ENCODE peak calls at places on chromosomes 11 and 22, in seven cellular contexts. One of them, this sample, is unnamed.

GRCh38 chr11:109641549-109641948 is 219.6 kb downstream of the C11orf87 start:
- DNase-seq in B cell: no peak
- DNase-seq in NB4: peak
- DNase-seq in cardiac muscle cell: peak
- DNase-seq in ovary: no peak
- DNase-seq in NCI-H1694: no peak
- DNase-seq in posterior cingulate gyrus: no peak
- DNase-seq in this sample: peak

GRCh38 chr11:72831521-72832300 is 17.5 kb downstream of the ATG16L2 start:
- DNase-seq in B cell: no peak
- DNase-seq in NB4: peak
- DNase-seq in cardiac muscle cell: peak
- DNase-seq in ovary: peak
- DNase-seq in NCI-H1694: peak
- DNase-seq in posterior cingulate gyrus: peak
- DNase-seq in this sample: peak

GRCh38 chr11:118625036-118625690 is 17.7 kb downstream of the PHLDB1 start:
- DNase-seq in B cell: no peak
- DNase-seq in NB4: no peak
- DNase-seq in cardiac muscle cell: no peak
- DNase-seq in ovary: no peak
- DNase-seq in NCI-H1694: no peak
- DNase-seq in posterior cingulate gyrus: peak
- DNase-seq in this sample: no peak

GRCh38 chr22:47199949-47200272 is 437.5 kb downstream of the TBC1D22A start:
- DNase-seq in B cell: no peak
- DNase-seq in NB4: no peak
- DNase-seq in cardiac muscle cell: no peak
- DNase-seq in ovary: no peak
- DNase-seq in NCI-H1694: no peak
- DNase-seq in posterior cingulate gyrus: no peak
- DNase-seq in this sample: no peak

GRCh38 chr22:40499187-40499753 is 128.9 kb downstream of the SGSM3 start:
- DNase-seq in B cell: no peak
- DNase-seq in NB4: peak
- DNase-seq in cardiac muscle cell: no peak
- DNase-seq in ovary: no peak
- DNase-seq in NCI-H1694: no peak
- DNase-seq in posterior cingulate gyrus: no peak
- DNase-seq in this sample: peak

GRCh38 chr11:76810151-76810853 is 27.1 kb downstream of the TSKU start:
- DNase-seq in B cell: no peak
- DNase-seq in NB4: peak
- DNase-seq in cardiac muscle cell: no peak
- DNase-seq in ovary: peak
- DNase-seq in NCI-H1694: peak
- DNase-seq in posterior cingulate gyrus: peak
- DNase-seq in this sample: no peak

GRCh38 chr11:17528906-17529813 is 15.1 kb downstream of the USH1C start:
- DNase-seq in B cell: no peak
- DNase-seq in NB4: no peak
- DNase-seq in cardiac muscle cell: no peak
- DNase-seq in ovary: no peak
- DNase-seq in NCI-H1694: no peak
- DNase-seq in posterior cingulate gyrus: no peak
- DNase-seq in this sample: no peak

GRCh38 chr11:114426280-114426679 is 13.0 kb upstream of the REXO2 start:
- DNase-seq in B cell: no peak
- DNase-seq in NB4: no peak
- DNase-seq in cardiac muscle cell: no peak
- DNase-seq in ovary: no peak
- DNase-seq in NCI-H1694: no peak
- DNase-seq in posterior cingulate gyrus: no peak
- DNase-seq in this sample: no peak

GRCh38 chr11:121625784-121626506 is 173.2 kb upstream of the SORL1-AS1 start:
- DNase-seq in B cell: no peak
- DNase-seq in NB4: no peak
- DNase-seq in cardiac muscle cell: no peak
- DNase-seq in ovary: peak
- DNase-seq in NCI-H1694: no peak
- DNase-seq in posterior cingulate gyrus: no peak
- DNase-seq in this sample: no peak

GRCh38 chr11:78812513-78813293 is 238.0 kb upstream of the NARS2 start:
- DNase-seq in B cell: no peak
- DNase-seq in NB4: no peak
- DNase-seq in cardiac muscle cell: peak
- DNase-seq in ovary: no peak
- DNase-seq in NCI-H1694: no peak
- DNase-seq in posterior cingulate gyrus: no peak
- DNase-seq in this sample: no peak

GRCh38 chr22:36026741-36027140 is 1.9 kb downstream of the RBFOX2 start:
- DNase-seq in B cell: no peak
- DNase-seq in NB4: no peak
- DNase-seq in cardiac muscle cell: peak
- DNase-seq in ovary: no peak
- DNase-seq in NCI-H1694: no peak
- DNase-seq in posterior cingulate gyrus: no peak
- DNase-seq in this sample: peak

GRCh38 chr11:134482128-134482527 is 70.1 kb upstream of the B3GAT1 start:
- DNase-seq in B cell: no peak
- DNase-seq in NB4: no peak
- DNase-seq in cardiac muscle cell: no peak
- DNase-seq in ovary: no peak
- DNase-seq in NCI-H1694: no peak
- DNase-seq in posterior cingulate gyrus: no peak
- DNase-seq in this sample: no peak

GRCh38 chr11:34916810-34917780 is 677 bp downstream of the PDHX start:
- DNase-seq in B cell: no peak
- DNase-seq in NB4: no peak
- DNase-seq in cardiac muscle cell: peak
- DNase-seq in ovary: no peak
- DNase-seq in NCI-H1694: no peak
- DNase-seq in posterior cingulate gyrus: no peak
- DNase-seq in this sample: no peak

GRCh38 chr11:75547617-75548054 is 14.4 kb upstream of the SERPINH1 start:
- DNase-seq in B cell: peak
- DNase-seq in NB4: peak
- DNase-seq in cardiac muscle cell: peak
- DNase-seq in ovary: peak
- DNase-seq in NCI-H1694: peak
- DNase-seq in posterior cingulate gyrus: peak
- DNase-seq in this sample: peak

GRCh38 chr22:23862103-23862502 is 4.4 kb downstream of the SLC2A11 start:
- DNase-seq in B cell: no peak
- DNase-seq in NB4: peak
- DNase-seq in cardiac muscle cell: peak
- DNase-seq in ovary: peak
- DNase-seq in NCI-H1694: peak
- DNase-seq in posterior cingulate gyrus: no peak
- DNase-seq in this sample: no peak

GRCh38 chr11:68934321-68934645 is 30.6 kb downstream of the IGHMBP2 start:
- DNase-seq in B cell: no peak
- DNase-seq in NB4: no peak
- DNase-seq in cardiac muscle cell: no peak
- DNase-seq in ovary: no peak
- DNase-seq in NCI-H1694: no peak
- DNase-seq in posterior cingulate gyrus: no peak
- DNase-seq in this sample: no peak

GRCh38 chr11:108824601-108825000 is 159.7 kb downstream of the DDX10 start:
- DNase-seq in B cell: no peak
- DNase-seq in NB4: no peak
- DNase-seq in cardiac muscle cell: no peak
- DNase-seq in ovary: no peak
- DNase-seq in NCI-H1694: no peak
- DNase-seq in posterior cingulate gyrus: no peak
- DNase-seq in this sample: no peak

GRCh38 chr11:133945087-133945974 is 11.4 kb downstream of the IGSF9B start:
- DNase-seq in B cell: no peak
- DNase-seq in NB4: no peak
- DNase-seq in cardiac muscle cell: no peak
- DNase-seq in ovary: no peak
- DNase-seq in NCI-H1694: no peak
- DNase-seq in posterior cingulate gyrus: no peak
- DNase-seq in this sample: peak

GRCh38 chr11:250740-251299 is 14.0 kb downstream of the PSMD13 start:
- DNase-seq in B cell: peak
- DNase-seq in NB4: peak
- DNase-seq in cardiac muscle cell: peak
- DNase-seq in ovary: peak
- DNase-seq in NCI-H1694: peak
- DNase-seq in posterior cingulate gyrus: peak
- DNase-seq in this sample: no peak

GRCh38 chr11:106727261-106727660 is 291.0 kb downstream of the GUCY1A2 start:
- DNase-seq in B cell: no peak
- DNase-seq in NB4: no peak
- DNase-seq in cardiac muscle cell: no peak
- DNase-seq in ovary: no peak
- DNase-seq in NCI-H1694: no peak
- DNase-seq in posterior cingulate gyrus: no peak
- DNase-seq in this sample: peak

GRCh38 chr11:15379483-15379882 is 264.8 kb downstream of the INSC start:
- DNase-seq in B cell: no peak
- DNase-seq in NB4: no peak
- DNase-seq in cardiac muscle cell: no peak
- DNase-seq in ovary: no peak
- DNase-seq in NCI-H1694: no peak
- DNase-seq in posterior cingulate gyrus: no peak
- DNase-seq in this sample: no peak

GRCh38 chr11:59559886-59560285 is 48.5 kb downstream of the OR4D9 start:
- DNase-seq in B cell: no peak
- DNase-seq in NB4: no peak
- DNase-seq in cardiac muscle cell: peak
- DNase-seq in ovary: no peak
- DNase-seq in NCI-H1694: no peak
- DNase-seq in posterior cingulate gyrus: no peak
- DNase-seq in this sample: no peak

GRCh38 chr11:38543951-38544350 is 1945.9 kb upstream of the RAG2 start:
- DNase-seq in B cell: no peak
- DNase-seq in NB4: no peak
- DNase-seq in cardiac muscle cell: no peak
- DNase-seq in ovary: no peak
- DNase-seq in NCI-H1694: no peak
- DNase-seq in posterior cingulate gyrus: no peak
- DNase-seq in this sample: no peak

GRCh38 chr11:11608783-11609232 is 13.0 kb downstream of the GALNT18 start:
- DNase-seq in B cell: no peak
- DNase-seq in NB4: no peak
- DNase-seq in cardiac muscle cell: no peak
- DNase-seq in ovary: no peak
- DNase-seq in NCI-H1694: no peak
- DNase-seq in posterior cingulate gyrus: no peak
- DNase-seq in this sample: peak

GRCh38 chr11:123413636-123414035 is 16.4 kb upstream of the GRAMD1B start:
- DNase-seq in B cell: no peak
- DNase-seq in NB4: peak
- DNase-seq in cardiac muscle cell: no peak
- DNase-seq in ovary: no peak
- DNase-seq in NCI-H1694: no peak
- DNase-seq in posterior cingulate gyrus: no peak
- DNase-seq in this sample: no peak

GRCh38 chr11:15969701-15970329 is 386.5 kb downstream of the SOX6 start:
- DNase-seq in B cell: no peak
- DNase-seq in NB4: no peak
- DNase-seq in cardiac muscle cell: no peak
- DNase-seq in ovary: no peak
- DNase-seq in NCI-H1694: no peak
- DNase-seq in posterior cingulate gyrus: no peak
- DNase-seq in this sample: peak

GRCh38 chr11:75194147-75194546 is 43.2 kb downstream of the SLCO2B1 start:
- DNase-seq in B cell: no peak
- DNase-seq in NB4: no peak
- DNase-seq in cardiac muscle cell: no peak
- DNase-seq in ovary: no peak
- DNase-seq in NCI-H1694: no peak
- DNase-seq in posterior cingulate gyrus: no peak
- DNase-seq in this sample: no peak

GRCh38 chr11:13028322-13028721 is 19.2 kb downstream of the RASSF10 start:
- DNase-seq in B cell: no peak
- DNase-seq in NB4: no peak
- DNase-seq in cardiac muscle cell: no peak
- DNase-seq in ovary: no peak
- DNase-seq in NCI-H1694: no peak
- DNase-seq in posterior cingulate gyrus: no peak
- DNase-seq in this sample: no peak

GRCh38 chr11:65003282-65003681 is 6.5 kb upstream of the BATF2 start:
- DNase-seq in B cell: no peak
- DNase-seq in NB4: peak
- DNase-seq in cardiac muscle cell: peak
- DNase-seq in ovary: no peak
- DNase-seq in NCI-H1694: no peak
- DNase-seq in posterior cingulate gyrus: no peak
- DNase-seq in this sample: peak